ENCODE peak calls at places on chromosomes 13 and 19, in four cellular contexts. One of them, this sample, is unnamed.

GRCh38 chr13:110882228-110882627 is 32.6 kb downstream of the ANKRD10 start:
- DNase-seq in GM12878: no peak
- DNase-seq in A549: no peak
- DNase-seq in HepG2: no peak
- DNase-seq in this sample: no peak

GRCh38 chr19:38932425-38933179 is 1.9 kb downstream of the MRPS12 start:
- DNase-seq in GM12878: no peak
- DNase-seq in A549: peak; percentile 89
- DNase-seq in HepG2: peak; percentile 63
- DNase-seq in this sample: no peak

GRCh38 chr13:67230243-67230773 is at the start of gene PCDH9:
- DNase-seq in GM12878: peak; percentile 15
- DNase-seq in A549: peak; percentile 77
- DNase-seq in HepG2: peak; percentile 80
- DNase-seq in this sample: peak; percentile 96

GRCh38 chr13:23350009-23350408 is 83.5 kb downstream of the SACS start:
- DNase-seq in GM12878: no peak
- DNase-seq in A549: peak; percentile 26
- DNase-seq in HepG2: no peak
- DNase-seq in this sample: no peak

GRCh38 chr19:46124638-46125115 is at the start of gene IGFL3:
- DNase-seq in GM12878: no peak
- DNase-seq in A549: no peak
- DNase-seq in HepG2: no peak
- DNase-seq in this sample: no peak

GRCh38 chr19:13995017-13995728 is 10.9 kb downstream of the RFX1 start:
- DNase-seq in GM12878: no peak
- DNase-seq in A549: no peak
- DNase-seq in HepG2: no peak
- DNase-seq in this sample: no peak

GRCh38 chr19:4390862-4391693 is 9.3 kb downstream of the SH3GL1 start:
- DNase-seq in GM12878: no peak
- DNase-seq in A549: no peak
- DNase-seq in HepG2: peak; percentile 91
- DNase-seq in this sample: no peak

GRCh38 chr13:22929391-22930126 is 251.2 kb upstream of the SGCG start:
- DNase-seq in GM12878: no peak
- DNase-seq in A549: no peak
- DNase-seq in HepG2: no peak
- DNase-seq in this sample: no peak

GRCh38 chr13:28097503-28097902 is 2.9 kb downstream of the FLT3 start:
- DNase-seq in GM12878: no peak
- DNase-seq in A549: no peak
- DNase-seq in HepG2: no peak
- DNase-seq in this sample: no peak

GRCh38 chr19:11375143-11375948 is 880 bp downstream of the SWSAP1 start:
- DNase-seq in GM12878: no peak
- DNase-seq in A549: no peak
- DNase-seq in HepG2: peak; percentile 31
- DNase-seq in this sample: peak; percentile 60

GRCh38 chr13:27797228-27797624 is 4.9 kb downstream of the GSX1 start:
- DNase-seq in GM12878: no peak
- DNase-seq in A549: peak; percentile 7
- DNase-seq in HepG2: no peak
- DNase-seq in this sample: no peak

GRCh38 chr19:47699360-47699917 is 13.8 kb upstream of the EHD2 start:
- DNase-seq in GM12878: no peak
- DNase-seq in A549: peak; percentile 93
- DNase-seq in HepG2: peak; percentile 28
- DNase-seq in this sample: peak; percentile 95

GRCh38 chr19:8678244-8678807 is 20.3 kb downstream of the ACTL9 start:
- DNase-seq in GM12878: no peak
- DNase-seq in A549: no peak
- DNase-seq in HepG2: no peak
- DNase-seq in this sample: no peak

GRCh38 chr19:1567116-1567847 is 843 bp downstream of the MEX3D start:
- DNase-seq in GM12878: no peak
- DNase-seq in A549: no peak
- DNase-seq in HepG2: no peak
- DNase-seq in this sample: peak; percentile 72

GRCh38 chr19:52689804-52690394 is 44.9 kb downstream of the ZNF611 start:
- DNase-seq in GM12878: no peak
- DNase-seq in A549: no peak
- DNase-seq in HepG2: no peak
- DNase-seq in this sample: peak; percentile 61

GRCh38 chr13:57653229-57653994 is 21.9 kb downstream of the PCDH17 start:
- DNase-seq in GM12878: no peak
- DNase-seq in A549: no peak
- DNase-seq in HepG2: peak; percentile 5
- DNase-seq in this sample: no peak

GRCh38 chr13:30443957-30444404 is 21.7 kb downstream of the UBE2L5 start:
- DNase-seq in GM12878: no peak
- DNase-seq in A549: no peak
- DNase-seq in HepG2: no peak
- DNase-seq in this sample: no peak

GRCh38 chr13:56349866-56350265 is 790.9 kb upstream of the PRR20A start:
- DNase-seq in GM12878: no peak
- DNase-seq in A549: no peak
- DNase-seq in HepG2: no peak
- DNase-seq in this sample: no peak

GRCh38 chr19:30455881-30456280 is 83.7 kb downstream of the ZNF536 start:
- DNase-seq in GM12878: no peak
- DNase-seq in A549: no peak
- DNase-seq in HepG2: no peak
- DNase-seq in this sample: no peak

DNA sequence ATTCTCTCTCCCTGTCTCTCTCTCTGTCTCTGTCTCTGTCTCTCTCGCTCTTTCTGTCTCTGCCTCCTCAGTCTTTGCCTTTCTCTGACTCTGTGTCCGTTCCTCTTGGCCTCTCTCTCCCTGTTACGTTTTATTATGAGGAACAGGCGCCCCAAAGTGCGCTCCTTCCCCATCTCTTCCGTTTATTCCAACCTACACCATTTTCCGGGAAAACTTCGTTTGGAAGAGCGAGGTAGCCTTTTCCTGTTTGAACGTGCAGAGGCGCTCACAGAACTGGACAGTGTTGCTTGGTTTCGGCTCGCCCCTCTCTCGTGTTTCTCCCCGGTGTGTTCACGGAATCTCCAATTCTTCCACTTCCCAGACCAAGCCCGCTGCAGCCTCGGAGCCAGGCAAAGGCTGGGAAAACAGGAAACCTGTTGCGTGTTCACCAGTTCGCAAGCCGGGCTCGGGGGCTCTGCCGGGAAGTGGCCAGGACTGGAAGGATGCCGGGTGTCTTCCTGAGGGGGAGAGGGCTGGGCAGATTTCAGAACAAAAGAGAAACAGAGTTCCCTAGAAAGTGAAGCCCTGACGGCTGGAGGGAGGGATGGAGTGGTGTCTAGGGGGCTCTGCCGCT is 605 bp downstream of the TMEM255B start:
- DNase-seq in GM12878: no peak
- DNase-seq in A549: peak; percentile 7
- DNase-seq in HepG2: no peak
- DNase-seq in this sample: peak; percentile 69
- TF ChIP-seq PBX3 in GM12878: no peak
- TF ChIP-seq PBX3 in A549: no peak
- TF ChIP-seq PBX3 in HepG2: no peak
- TF ChIP-seq PBX3 in this sample: no peak

DNA sequence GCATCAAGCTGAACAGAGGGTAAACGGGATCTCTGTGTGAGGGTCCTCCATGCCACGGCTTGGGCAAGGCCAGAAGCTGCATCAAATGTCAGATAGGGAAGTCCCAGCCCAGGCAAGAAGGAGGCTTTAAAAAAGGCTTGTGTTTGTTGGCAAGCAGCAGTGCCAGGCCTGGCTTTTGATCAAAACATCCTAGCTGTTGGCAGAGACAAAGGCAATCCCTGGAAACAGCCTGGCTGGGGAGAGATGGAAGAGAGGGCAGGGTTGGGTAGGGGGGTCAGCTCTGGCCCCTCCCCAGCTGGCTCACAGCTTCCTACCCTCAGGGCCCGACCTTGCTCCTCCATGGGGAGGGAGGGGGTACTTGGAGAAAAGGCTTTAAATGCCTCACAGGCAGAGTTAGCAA is 61.8 kb upstream of the KCTD15 start:
- DNase-seq in GM12878: no peak
- DNase-seq in A549: no peak
- DNase-seq in HepG2: no peak
- DNase-seq in this sample: peak; percentile 69
- TF ChIP-seq PBX3 in GM12878: no peak
- TF ChIP-seq PBX3 in A549: no peak
- TF ChIP-seq PBX3 in HepG2: no peak
- TF ChIP-seq PBX3 in this sample: no peak

GRCh38 chr19:35038623-35039512 is 2.7 kb upstream of the HPN start:
- DNase-seq in GM12878: no peak
- DNase-seq in A549: no peak
- DNase-seq in HepG2: no peak
- DNase-seq in this sample: peak; percentile 44
- TF ChIP-seq PBX3 in GM12878: no peak
- TF ChIP-seq PBX3 in A549: no peak
- TF ChIP-seq PBX3 in HepG2: no peak
- TF ChIP-seq PBX3 in this sample: no peak

GRCh38 chr13:34459856-34460255 is 482.2 kb upstream of the NBEA start:
- DNase-seq in GM12878: no peak
- DNase-seq in A549: no peak
- DNase-seq in HepG2: no peak
- DNase-seq in this sample: no peak

GRCh38 chr13:34466301-34466700 is 475.8 kb upstream of the NBEA start:
- DNase-seq in GM12878: no peak
- DNase-seq in A549: no peak
- DNase-seq in HepG2: no peak
- DNase-seq in this sample: no peak

GRCh38 chr13:34465423-34465922 is 476.6 kb upstream of the NBEA start:
- DNase-seq in GM12878: no peak
- DNase-seq in A549: no peak
- DNase-seq in HepG2: no peak
- DNase-seq in this sample: no peak

GRCh38 chr13:34464011-34464410 is 478.1 kb upstream of the NBEA start:
- DNase-seq in GM12878: no peak
- DNase-seq in A549: no peak
- DNase-seq in HepG2: no peak
- DNase-seq in this sample: no peak

DNA sequence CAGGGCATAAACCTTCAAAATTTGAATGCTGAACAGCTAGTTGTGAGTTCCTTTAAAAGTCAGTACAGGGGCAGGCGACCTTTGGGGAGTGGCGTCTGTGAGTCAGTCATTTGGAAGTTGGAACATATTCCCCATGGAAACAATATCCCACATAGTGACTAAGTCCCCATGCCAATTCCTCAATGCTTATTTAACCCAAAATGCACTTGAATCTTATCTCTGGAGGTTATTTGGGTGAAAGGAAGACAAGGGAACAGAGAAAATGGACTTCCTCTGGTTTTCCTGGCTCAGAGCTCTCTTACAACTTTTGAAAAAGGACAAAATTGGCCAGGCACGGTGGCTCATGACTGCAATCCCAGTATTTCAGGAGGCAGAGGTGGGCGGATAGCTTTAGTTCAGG is 479.2 kb upstream of the NBEA start:
- DNase-seq in GM12878: no peak
- DNase-seq in A549: peak; percentile 41
- DNase-seq in HepG2: no peak
- DNase-seq in this sample: no peak
- TF ChIP-seq PBX3 in GM12878: no peak
- TF ChIP-seq PBX3 in A549: no peak
- TF ChIP-seq PBX3 in HepG2: no peak
- TF ChIP-seq PBX3 in this sample: peak; percentile 24

GRCh38 chr13:24605923-24606372 is 74.3 kb upstream of the ATP12A start:
- DNase-seq in GM12878: no peak
- DNase-seq in A549: no peak
- DNase-seq in HepG2: peak; percentile 47
- DNase-seq in this sample: no peak
- TF ChIP-seq PBX3 in GM12878: no peak
- TF ChIP-seq PBX3 in A549: no peak
- TF ChIP-seq PBX3 in HepG2: no peak
- TF ChIP-seq PBX3 in this sample: no peak